ENCODE peak calls at places on chromosomes 16 and 17, in ten cellular contexts. S, C, O, Z, U, L, E, D, W and X are unnamed samples.

GRCh38 chr17:33527290-33527689 is 234.2 kb upstream of the ASIC2 start:
- DNase-seq in S (no peak), C (no peak), O (no peak), Z (no peak), U (no peak), L (no peak), E (no peak), D (no peak), W (no peak), X (no peak)

GRCh38 chr17:55926276-55926995 is 175.6 kb downstream of the PCTP start:
- DNase-seq in S (no peak), C (no peak), O (no peak), Z (no peak), U (no peak), L (no peak), E (no peak), D (no peak), W (no peak), X (no peak)

GRCh38 chr17:30095507-30096244 is 20.9 kb upstream of the NSRP1 start:
- DNase-seq in S (peak), C (no peak), O (peak), Z (no peak), U (peak), L (no peak), E (peak), D (peak), W (peak), X (peak)

GRCh38 chr17:42345396-42346078 is 42.7 kb downstream of the STAT3 start:
- DNase-seq in S (no peak), C (no peak), O (no peak), Z (no peak), U (peak), L (no peak), E (no peak), D (no peak), W (no peak), X (no peak)

GRCh38 chr17:82013341-82013740 is 9.3 kb downstream of the CENPX start:
- DNase-seq in S (peak), C (no peak), O (peak), Z (no peak), U (no peak), L (no peak), E (no peak), D (no peak), W (no peak), X (no peak)

GRCh38 chr17:66904760-66905637 is 59.5 kb upstream of the CACNG4 start:
- DNase-seq in S (peak), C (no peak), O (peak), Z (no peak), U (peak), L (no peak), E (peak), D (peak), W (no peak), X (no peak)

GRCh38 chr17:75589017-75589918 is 1.7 kb downstream of the MYO15B start:
- DNase-seq in S (peak), C (peak), O (peak), Z (peak), U (peak), L (peak), E (peak), D (peak), W (peak), X (peak)

GRCh38 chr16:11234884-11235702 is 20.9 kb downstream of the SOCS1 start:
- DNase-seq in S (peak), C (no peak), O (no peak), Z (no peak), U (no peak), L (no peak), E (no peak), D (no peak), W (no peak), X (no peak)

GRCh38 chr16:30499284-30499683 is 26.7 kb downstream of the ITGAL start:
- DNase-seq in S (no peak), C (no peak), O (no peak), Z (no peak), U (no peak), L (no peak), E (no peak), D (no peak), W (no peak), X (no peak)

GRCh38 chr16:87927195-87927562 is 9.2 kb downstream of the CA5A start:
- DNase-seq in S (no peak), C (no peak), O (no peak), Z (no peak), U (no peak), L (no peak), E (no peak), D (no peak), W (no peak), X (no peak)

GRCh38 chr16:3637371-3637923 is 17.0 kb upstream of the DNASE1 start:
- DNase-seq in S (no peak), C (no peak), O (peak), Z (no peak), U (no peak), L (peak), E (no peak), D (peak), W (no peak), X (no peak)

GRCh38 chr16:82630688-82631087 is 3.9 kb downstream of the CDH13 start:
- DNase-seq in S (peak), C (no peak), O (peak), Z (no peak), U (no peak), L (no peak), E (no peak), D (peak), W (no peak), X (no peak)

GRCh38 chr16:50600582-50601283 is 52.5 kb downstream of the NKD1 start:
- DNase-seq in S (no peak), C (no peak), O (peak), Z (no peak), U (no peak), L (no peak), E (no peak), D (peak), W (no peak), X (no peak)

GRCh38 chr17:82861393-82861775 is 21.6 kb upstream of the ZNF750 start:
- DNase-seq in S (no peak), C (no peak), O (no peak), Z (no peak), U (no peak), L (no peak), E (no peak), D (no peak), W (no peak), X (no peak)

GRCh38 chr16:82814059-82814458 is 187.3 kb downstream of the CDH13 start:
- DNase-seq in S (no peak), C (no peak), O (no peak), Z (no peak), U (no peak), L (no peak), E (no peak), D (no peak), W (no peak), X (no peak)

GRCh38 chr16:3739636-3740035 is 22.3 kb upstream of the TRAP1 start:
- DNase-seq in S (no peak), C (no peak), O (no peak), Z (no peak), U (no peak), L (no peak), E (no peak), D (no peak), W (no peak), X (no peak)

GRCh38 chr17:19714542-19715411 is 1.6 kb downstream of the SLC47A2 start:
- DNase-seq in S (no peak), C (no peak), O (no peak), Z (no peak), U (peak), L (no peak), E (no peak), D (no peak), W (no peak), X (no peak)

GRCh38 chr16:84959045-84959576 is 52.2 kb downstream of the ZDHHC7 start:
- DNase-seq in S (no peak), C (no peak), O (no peak), Z (no peak), U (no peak), L (no peak), E (no peak), D (no peak), W (no peak), X (no peak)

GRCh38 chr16:3980311-3981111 is 100.0 kb upstream of the CREBBP start:
- DNase-seq in S (peak), C (no peak), O (peak), Z (no peak), U (no peak), L (no peak), E (peak), D (peak), W (no peak), X (peak)

GRCh38 chr16:55701442-55702319 is 45.9 kb downstream of the SLC6A2 start:
- DNase-seq in S (peak), C (no peak), O (peak), Z (peak), U (peak), L (no peak), E (peak), D (peak), W (peak), X (no peak)

GRCh38 chr17:8320990-8321389 is 10.9 kb downstream of the ARHGEF15 start:
- DNase-seq in S (no peak), C (no peak), O (no peak), Z (no peak), U (no peak), L (no peak), E (no peak), D (no peak), W (no peak), X (no peak)

GRCh38 chr17:78117027-78117981 is 11.3 kb downstream of the TMC6 start:
- DNase-seq in S (no peak), C (no peak), O (peak), Z (no peak), U (peak), L (no peak), E (no peak), D (no peak), W (no peak), X (no peak)

GRCh38 chr17:60127068-60128064 is 22.4 kb upstream of the CA4 start:
- DNase-seq in S (no peak), C (no peak), O (no peak), Z (no peak), U (no peak), L (no peak), E (no peak), D (no peak), W (no peak), X (no peak)